ENCODE peak calls at places on chromosome 15, in five cellular contexts. G is HFF-Myc, F is body of pancreas, A is AG04449, I is heart right ventricle. H is an unnamed sample.

GRCh38 chr15:50825946-50826345 is 60.4 kb upstream of the SPPL2A start:
- DNase-seq in G (no peak), F (no peak), I (no peak), A (no peak), H (no peak)

GRCh38 chr15:96428742-96429141 is 98.2 kb downstream of the NR2F2 start:
- DNase-seq in G (peak), F (peak), I (peak), A (peak), H (no peak)

GRCh38 chr15:69593981-69594966 is 141.7 kb downstream of the RPLP1 start:
- DNase-seq in G (no peak), I (peak), F (peak), A (no peak), H (peak)

GRCh38 chr15:23052522-23052921 is 13.2 kb upstream of the TUBGCP5 start:
- DNase-seq in I (no peak), G (no peak), A (no peak), F (no peak), H (no peak)

GRCh38 chr15:39242345-39242744 is 338.5 kb upstream of the THBS1 start:
- DNase-seq in F (peak), G (no peak), A (no peak), I (peak), H (no peak)

GRCh38 chr15:99433026-99433756 is 132.6 kb upstream of the MEF2A start:
- DNase-seq in I (peak), A (no peak), G (no peak), F (no peak), H (no peak)

GRCh38 chr15:45871121-45871855 is 236.5 kb downstream of the SQOR start:
- DNase-seq in G (no peak), I (no peak), F (no peak), A (no peak), H (no peak)

GRCh38 chr15:85044251-85044853 is 62.7 kb downstream of the PDE8A start:
- DNase-seq in A (no peak), G (peak), F (peak), I (peak), H (peak)

GRCh38 chr15:57527382-57528091 is 64.2 kb upstream of the MYZAP start:
- DNase-seq in G (peak), A (peak), F (peak), I (peak), H (peak)

GRCh38 chr15:66008920-66009572 is 139.8 kb downstream of the RAB11A start:
- DNase-seq in I (no peak), G (no peak), F (no peak), A (no peak), H (no peak)

GRCh38 chr15:87874896-87875661 is 381.5 kb downstream of the NTRK3 start:
- DNase-seq in A (no peak), F (no peak), G (no peak), I (peak), H (no peak)

GRCh38 chr15:80849308-80849707 is 70.1 kb downstream of the CEMIP start:
- DNase-seq in F (peak), A (peak), I (no peak), G (peak), H (no peak)

GRCh38 chr15:88391006-88391405 is 76.2 kb downstream of the MRPL46 start:
- DNase-seq in F (no peak), I (no peak), G (no peak), A (no peak), H (no peak)

GRCh38 chr15:99999282-100000070 is 266.2 kb upstream of the LYSMD4 start:
- DNase-seq in F (no peak), G (no peak), I (no peak), A (no peak), H (no peak)

GRCh38 chr15:55267401-55268053 is 22.1 kb downstream of the RAB27A start:
- DNase-seq in A (no peak), G (no peak), I (no peak), F (peak), H (no peak)

GRCh38 chr15:59993041-59993750 is 10.9 kb upstream of the FOXB1 start:
- DNase-seq in I (no peak), G (no peak), A (no peak), F (no peak), H (no peak)

GRCh38 chr15:81516461-81516860 is 142.4 kb upstream of the TMC3 start:
- DNase-seq in F (no peak), A (no peak), I (no peak), G (no peak), H (no peak)

GRCh38 chr15:101676965-101677364 is 24.8 kb upstream of the TM2D3 start:
- DNase-seq in A (peak), F (no peak), I (no peak), G (no peak), H (no peak)

GRCh38 chr15:68407886-68408500 is 24.0 kb downstream of the ITGA11 start:
- DNase-seq in G (no peak), I (no peak), A (no peak), F (no peak), H (no peak)

GRCh38 chr15:37891754-37892368 is 42.6 kb upstream of the TMCO5A start:
- DNase-seq in F (peak), A (no peak), I (no peak), G (peak), H (peak)

GRCh38 chr15:56524915-56525314 is 60.0 kb upstream of the MNS1 start:
- DNase-seq in F (no peak), G (peak), I (no peak), A (peak), H (no peak)

GRCh38 chr15:70273808-70274207 is 176.1 kb upstream of the TLE3 start:
- DNase-seq in A (no peak), G (no peak), I (no peak), F (no peak), H (no peak)

GRCh38 chr15:91886878-91887277 is 33.4 kb downstream of the SLCO3A1 start:
- DNase-seq in I (no peak), G (no peak), A (no peak), F (no peak), H (no peak)

GRCh38 chr15:67945951-67946700 is 106.3 kb upstream of the RNU6-1 start:
- DNase-seq in F (no peak), A (no peak), I (peak), G (peak), H (peak)

GRCh38 chr15:82699726-82700125 is 9.9 kb downstream of the AP3B2 start:
- DNase-seq in G (no peak), A (no peak), F (no peak), I (no peak), H (no peak)

GRCh38 chr15:40103124-40103858 is 5.4 kb downstream of the BMF start:
- DNase-seq in A (no peak), I (peak), F (peak), G (no peak), H (peak)

GRCh38 chr15:65918936-65919335 is 49.6 kb downstream of the RAB11A start:
- DNase-seq in A (no peak), F (no peak), G (no peak), I (no peak), H (no peak)

GRCh38 chr15:48644827-48645557 is 517 bp downstream of the FBN1 start:
- DNase-seq in I (peak), G (no peak), A (no peak), F (no peak), H (no peak)

GRCh38 chr15:48644498-48644826 is 1.0 kb downstream of the FBN1 start:
- DNase-seq in I (no peak), A (no peak), F (no peak), G (no peak), H (no peak)

GRCh38 chr15:96234109-96234892 is 96.2 kb upstream of the NR2F2 start:
- DNase-seq in G (peak), I (no peak), F (no peak), A (peak), H (no peak)

GRCh38 chr15:25860885-25861866 is 2.0 kb downstream of the ATP10A start:
- DNase-seq in F (no peak), A (no peak), G (no peak), I (no peak), H (no peak)

DNA sequence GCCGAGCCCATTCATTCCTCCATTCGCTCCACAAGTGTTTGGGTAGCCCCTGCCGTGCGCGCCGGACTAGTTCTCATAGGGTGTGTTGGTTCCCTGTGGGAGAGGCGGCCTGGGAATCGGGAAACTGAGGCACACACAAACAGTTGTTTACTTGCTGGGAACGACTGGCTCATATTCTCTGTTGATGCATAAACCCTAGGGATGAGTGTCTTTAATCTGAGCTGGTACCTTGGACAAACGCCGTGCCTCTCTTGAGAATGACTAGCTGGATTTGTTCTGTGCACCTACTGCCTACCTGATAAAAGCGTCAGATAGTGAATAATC is 737 bp downstream of the DNAJA4 start:
- DNase-seq in G (no peak), A (no peak), F (no peak), I (no peak), H (no peak)
- TF ChIP-seq CTCF in G (no peak), A (no peak), F (no peak), I (no peak), H (no peak)

DNA sequence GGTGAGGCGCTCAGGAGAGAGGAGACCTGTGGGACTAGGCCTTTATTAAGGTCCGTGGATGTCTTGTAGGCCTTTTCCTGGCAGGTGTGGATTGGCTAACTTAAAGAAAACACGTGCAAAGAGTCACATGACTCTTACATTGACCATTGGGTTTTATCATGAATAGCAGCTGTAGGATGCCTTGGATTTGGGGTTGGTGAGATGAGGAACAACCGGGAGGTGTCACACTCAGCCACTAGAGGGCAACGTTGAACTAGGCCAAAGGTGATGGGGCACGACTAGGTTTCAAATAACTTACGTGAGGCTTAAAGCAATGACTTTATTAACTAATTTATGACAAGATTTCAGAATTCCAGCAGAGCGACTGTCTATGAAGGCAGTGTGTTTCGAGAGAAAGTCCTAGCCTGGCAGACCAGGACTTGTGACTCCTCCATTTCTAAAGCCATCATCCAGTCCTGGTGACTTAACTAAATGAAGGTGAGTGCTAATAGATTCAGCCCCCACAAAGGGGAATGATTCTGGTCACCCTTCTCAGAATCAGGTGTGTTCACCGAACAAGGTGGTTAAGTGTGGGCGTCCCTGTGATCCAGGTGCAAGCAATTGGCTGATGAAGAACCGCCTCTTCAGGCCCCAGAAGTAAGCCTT is 345.6 kb downstream of the MCTP2 start:
- DNase-seq in G (no peak), A (no peak), F (peak), I (peak), H (no peak)
- TF ChIP-seq CTCF in G (peak), A (peak), F (peak), I (peak), H (peak)

GRCh38 chr15:42490743-42491539 is at the start of gene ZNF106:
- DNase-seq in A (peak), G (peak), F (peak), I (peak), H (peak)
- TF ChIP-seq CTCF in A (peak), G (no peak), F (no peak), I (no peak), H (no peak)

DNA sequence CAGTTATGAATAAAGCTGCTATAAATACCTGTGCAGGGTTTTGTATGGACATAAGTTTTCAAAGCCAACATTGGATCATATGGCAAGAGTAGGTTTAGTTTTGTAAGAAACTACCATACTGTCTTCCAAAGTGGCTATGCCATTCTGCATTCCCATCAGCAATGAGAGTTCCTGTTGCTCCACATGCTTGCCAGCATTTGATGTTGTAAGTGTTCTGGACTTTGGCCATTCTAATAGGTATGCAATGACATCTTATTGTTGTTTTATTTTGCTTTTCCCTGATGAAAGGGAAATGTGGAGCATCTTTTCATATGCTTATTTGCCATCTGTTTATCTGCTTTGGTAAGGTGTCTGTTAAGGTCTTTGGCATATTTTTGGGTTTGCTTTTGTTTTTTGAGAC is 22.2 kb upstream of the BLM start:
- DNase-seq in I (no peak), G (no peak), A (no peak), F (no peak), H (no peak)
- TF ChIP-seq CTCF in I (no peak), G (no peak), A (no peak), F (no peak), H (no peak)

GRCh38 chr15:73582961-73583360 is 50.2 kb downstream of the NPTN start:
- DNase-seq in A (no peak), F (no peak), G (no peak), I (no peak), H (no peak)

GRCh38 chr15:73584699-73585420 is 48.3 kb downstream of the NPTN start:
- DNase-seq in A (no peak), I (no peak), F (no peak), G (no peak), H (no peak)

GRCh38 chr15:73583568-73583967 is 49.6 kb downstream of the NPTN start:
- DNase-seq in G (no peak), I (no peak), A (no peak), F (no peak), H (no peak)

GRCh38 chr15:73586006-73586654 is 47.1 kb downstream of the NPTN start:
- DNase-seq in A (no peak), I (no peak), G (no peak), F (no peak), H (no peak)
- TF ChIP-seq CTCF in A (no peak), I (no peak), G (no peak), F (no peak), H (no peak)

GRCh38 chr15:64092075-64092820 is 1.4 kb downstream of the CIAO2A start:
- DNase-seq in F (no peak), A (no peak), G (no peak), I (no peak), H (no peak)

GRCh38 chr15:64090527-64090926 is 3.1 kb downstream of the CIAO2A start:
- DNase-seq in F (peak), G (no peak), A (no peak), I (no peak), H (no peak)

GRCh38 chr15:64093627-64094417 is at the start of gene CIAO2A:
- DNase-seq in A (peak), I (peak), G (peak), F (peak), H (peak)

GRCh38 chr15:64095431-64095794 is 369 bp upstream of the SNX1 start:
- DNase-seq in A (no peak), I (no peak), G (no peak), F (no peak), H (no peak)

GRCh38 chr15:64092864-64093626 is 593 bp downstream of the CIAO2A start:
- DNase-seq in A (no peak), G (no peak), F (peak), I (peak), H (peak)
- TF ChIP-seq CTCF in A (no peak), G (no peak), F (peak), I (no peak), H (no peak)

GRCh38 chr15:61051570-61052031 is 177.5 kb downstream of the RORA start:
- DNase-seq in I (peak), A (peak), F (peak), G (no peak), H (peak)
- TF ChIP-seq CTCF in I (peak), A (peak), F (peak), G (peak), H (peak)

H was measured in Caco-2.